ENCODE peak calls at places on chromosomes 4 and X, in six cellular contexts. H, R, M, Y, B and A are unnamed samples.

GRCh38 chrX:110123331-110123782 is 120.4 kb downstream of the TMEM164 start:
- DNase-seq in H (peak; percentile 63), R (no peak), M (no peak), Y (no peak), B (no peak), A (no peak)

GRCh38 chrX:42093756-42094155 is 170.4 kb upstream of the CASK start:
- DNase-seq in H (no peak), R (no peak), M (no peak), Y (peak; percentile 43), B (no peak), A (no peak)

GRCh38 chr4:47838445-47838844 is 578 bp upstream of the CORIN start:
- DNase-seq in H (no peak), R (no peak), M (no peak), Y (no peak), B (no peak), A (no peak)

GRCh38 chr4:159137176-159137575 is 34.3 kb downstream of the RAPGEF2 start:
- DNase-seq in H (no peak), R (no peak), M (no peak), Y (no peak), B (no peak), A (no peak)

GRCh38 chrX:153868576-153869472 is 17.1 kb downstream of the L1CAM start:
- DNase-seq in H (no peak), R (no peak), M (peak; percentile 13), Y (no peak), B (no peak), A (peak; percentile 3)

GRCh38 chr4:37224832-37225231 is 19.7 kb upstream of the NWD2 start:
- DNase-seq in H (no peak), R (no peak), M (no peak), Y (no peak), B (no peak), A (no peak)

GRCh38 chr4:155578726-155579385 is 87.8 kb upstream of the GUCY1A1 start:
- DNase-seq in H (no peak), R (no peak), M (no peak), Y (no peak), B (no peak), A (no peak)

GRCh38 chr4:11337287-11337686 is 91.4 kb downstream of the HS3ST1 start:
- DNase-seq in H (no peak), R (no peak), M (no peak), Y (no peak), B (no peak), A (no peak)

GRCh38 chrX:17440836-17441235 is 65.8 kb downstream of the NHS start:
- DNase-seq in H (peak; percentile 25), R (no peak), M (no peak), Y (no peak), B (no peak), A (no peak)

GRCh38 chr4:113434247-113434587 is 327.3 kb downstream of the CAMK2D start:
- DNase-seq in H (peak; percentile 10), R (no peak), M (no peak), Y (no peak), B (no peak), A (no peak)

GRCh38 chr4:4512282-4512681 is 29.6 kb downstream of the STX18 start:
- DNase-seq in H (no peak), R (no peak), M (no peak), Y (no peak), B (no peak), A (no peak)

GRCh38 chrX:19723427-19723826 is 164.0 kb downstream of the SH3KBP1 start:
- DNase-seq in H (no peak), R (no peak), M (no peak), Y (no peak), B (no peak), A (no peak)

GRCh38 chr4:38179690-38180299 is 219.6 kb downstream of the PTTG2 start:
- DNase-seq in H (peak; percentile 65), R (peak; percentile 41), M (no peak), Y (peak; percentile 56), B (peak; percentile 76), A (peak; percentile 30)

GRCh38 chr4:181150173-181150572 is 1093.0 kb upstream of the TENM3 start:
- DNase-seq in H (peak; percentile 6), R (no peak), M (no peak), Y (no peak), B (no peak), A (no peak)

GRCh38 chr4:8160572-8160971 is 2.0 kb upstream of the ABLIM2 start:
- DNase-seq in H (no peak), R (no peak), M (no peak), Y (no peak), B (no peak), A (no peak)

GRCh38 chr4:55948726-55949479 is at the start of gene CEP135:
- DNase-seq in H (peak; percentile 84), R (peak; percentile 80), M (peak; percentile 73), Y (peak; percentile 75), B (peak; percentile 95), A (peak; percentile 72)
- TF ChIP-seq POLR2A in H (peak; percentile 72), R (peak; percentile 90), M (peak; percentile 89), Y (peak; percentile 88), B (peak; percentile 95), A (no peak)

GRCh38 chr4:89298788-89299152 is 8.8 kb downstream of the GPRIN3 start:
- DNase-seq in H (no peak), R (no peak), M (no peak), Y (no peak), B (no peak), A (no peak)
- TF ChIP-seq POLR2AphosphoS5 in H (no peak), R (no peak), M (no peak), Y (no peak), B (no peak), A (no peak)

GRCh38 chr4:169209388-169209883 is 61.3 kb downstream of the SH3RF1 start:
- DNase-seq in H (no peak), R (no peak), M (no peak), Y (no peak), B (no peak), A (no peak)
- TF ChIP-seq TAF1 in H (no peak), R (no peak), M (no peak), Y (no peak), B (no peak), A (no peak)

GRCh38 chr4:140523857-140524742 is at the start of gene ELMOD2:
- DNase-seq in H (peak; percentile 95), R (peak; percentile 95), M (peak; percentile 89), Y (peak; percentile 74), B (peak; percentile 98), A (peak; percentile 90)
- TF ChIP-seq POLR2A in H (peak; percentile 93), R (peak; percentile 93), M (peak; percentile 94), Y (peak; percentile 94), B (peak; percentile 92), A (peak; percentile 90)